ENCODE peak calls at places on chromosomes 13 and 19, in four cellular contexts. One of them, this sample, is unnamed.

GRCh38 chr13:62293081-62293480 is 877.4 kb upstream of the PCDH20 start:
- DNase-seq in heart left ventricle: no peak
- DNase-seq in psoas muscle: no peak
- DNase-seq in Peyer's patch: no peak
- DNase-seq in this sample: no peak

GRCh38 chr13:91157273-91158014 is 190.0 kb upstream of the MIR17HG start:
- DNase-seq in psoas muscle: no peak
- DNase-seq in Peyer's patch: no peak
- DNase-seq in heart left ventricle: no peak
- DNase-seq in this sample: no peak

GRCh38 chr13:40672310-40673060 is 6.0 kb upstream of the FOXO1 start:
- DNase-seq in heart left ventricle: no peak
- DNase-seq in psoas muscle: no peak
- DNase-seq in Peyer's patch: no peak
- DNase-seq in this sample: peak

GRCh38 chr13:26254583-26255102 is 714 bp downstream of the CDK8 start:
- DNase-seq in psoas muscle: peak
- DNase-seq in heart left ventricle: peak
- DNase-seq in Peyer's patch: peak
- DNase-seq in this sample: peak

GRCh38 chr13:113491418-113491883 is 940 bp upstream of the DCUN1D2 start:
- DNase-seq in psoas muscle: peak
- DNase-seq in heart left ventricle: no peak
- DNase-seq in Peyer's patch: no peak
- DNase-seq in this sample: peak

GRCh38 chr13:28059214-28059613 is 41.2 kb downstream of the FLT3 start:
- DNase-seq in psoas muscle: no peak
- DNase-seq in Peyer's patch: peak
- DNase-seq in heart left ventricle: no peak
- DNase-seq in this sample: peak

GRCh38 chr19:48424694-48425219 is 21.0 kb upstream of the GRWD1 start:
- DNase-seq in psoas muscle: no peak
- DNase-seq in Peyer's patch: no peak
- DNase-seq in heart left ventricle: no peak
- DNase-seq in this sample: no peak

GRCh38 chr19:45469132-45469834 is 1.5 kb downstream of the FOSB start:
- DNase-seq in heart left ventricle: peak
- DNase-seq in psoas muscle: peak
- DNase-seq in Peyer's patch: peak
- DNase-seq in this sample: peak

GRCh38 chr19:17441241-17442135 is 7.0 kb downstream of the TMEM221 start:
- DNase-seq in heart left ventricle: no peak
- DNase-seq in psoas muscle: no peak
- DNase-seq in Peyer's patch: no peak
- DNase-seq in this sample: no peak

GRCh38 chr13:48831248-48831647 is 144.5 kb upstream of the FNDC3A start:
- DNase-seq in heart left ventricle: no peak
- DNase-seq in psoas muscle: no peak
- DNase-seq in Peyer's patch: no peak
- DNase-seq in this sample: no peak

GRCh38 chr19:18274303-18274775 is at the start of gene IQCN:
- DNase-seq in Peyer's patch: peak
- DNase-seq in psoas muscle: no peak
- DNase-seq in heart left ventricle: no peak
- DNase-seq in this sample: peak

GRCh38 chr19:30228113-30228725 is 144.0 kb upstream of the ZNF536 start:
- DNase-seq in psoas muscle: no peak
- DNase-seq in heart left ventricle: no peak
- DNase-seq in Peyer's patch: no peak
- DNase-seq in this sample: no peak

GRCh38 chr13:97222934-97223710 is 989 bp downstream of the MBNL2 start:
- DNase-seq in psoas muscle: no peak
- DNase-seq in Peyer's patch: no peak
- DNase-seq in heart left ventricle: no peak
- DNase-seq in this sample: peak

GRCh38 chr13:85286081-85286480 is 513.1 kb downstream of the SLITRK6 start:
- DNase-seq in heart left ventricle: no peak
- DNase-seq in Peyer's patch: no peak
- DNase-seq in psoas muscle: no peak
- DNase-seq in this sample: no peak

GRCh38 chr13:51148952-51149573 is 38.0 kb upstream of the C13orf42 start:
- DNase-seq in Peyer's patch: no peak
- DNase-seq in psoas muscle: no peak
- DNase-seq in heart left ventricle: peak
- DNase-seq in this sample: peak

GRCh38 chr19:2813235-2814160 is 6.2 kb upstream of the ZNF554 start:
- DNase-seq in psoas muscle: no peak
- DNase-seq in heart left ventricle: no peak
- DNase-seq in Peyer's patch: no peak
- DNase-seq in this sample: no peak

GRCh38 chr13:76764429-76764828 is 121.8 kb downstream of the KCTD12 start:
- DNase-seq in psoas muscle: peak
- DNase-seq in heart left ventricle: peak
- DNase-seq in Peyer's patch: peak
- DNase-seq in this sample: no peak

GRCh38 chr13:75223981-75224742 is 257.8 kb downstream of the TBC1D4 start:
- DNase-seq in psoas muscle: no peak
- DNase-seq in heart left ventricle: no peak
- DNase-seq in Peyer's patch: no peak
- DNase-seq in this sample: no peak

GRCh38 chr19:3057275-3057714 is 5.0 kb downstream of the TLE5 start:
- DNase-seq in Peyer's patch: no peak
- DNase-seq in psoas muscle: peak
- DNase-seq in heart left ventricle: peak
- DNase-seq in this sample: no peak

GRCh38 chr19:32674153-32674958 is 624 bp downstream of the ANKRD27 start:
- DNase-seq in psoas muscle: no peak
- DNase-seq in Peyer's patch: no peak
- DNase-seq in heart left ventricle: no peak
- DNase-seq in this sample: no peak

GRCh38 chr19:47228168-47228936 is 2.6 kb downstream of the BBC3 start:
- DNase-seq in heart left ventricle: peak
- DNase-seq in psoas muscle: peak
- DNase-seq in Peyer's patch: peak
- DNase-seq in this sample: no peak

GRCh38 chr19:28736528-28736927 is 476.4 kb downstream of the UQCRFS1 start:
- DNase-seq in heart left ventricle: no peak
- DNase-seq in Peyer's patch: no peak
- DNase-seq in psoas muscle: no peak
- DNase-seq in this sample: no peak

GRCh38 chr13:34459856-34460255 is 482.2 kb upstream of the NBEA start:
- DNase-seq in Peyer's patch: no peak
- DNase-seq in heart left ventricle: no peak
- DNase-seq in psoas muscle: no peak
- DNase-seq in this sample: no peak

GRCh38 chr13:46553521-46553885 is 533 bp downstream of the LRCH1 start:
- DNase-seq in psoas muscle: no peak
- DNase-seq in Peyer's patch: peak
- DNase-seq in heart left ventricle: peak
- DNase-seq in this sample: no peak

GRCh38 chr13:77300176-77301141 is 26.4 kb downstream of the MYCBP2 start:
- DNase-seq in Peyer's patch: peak
- DNase-seq in psoas muscle: no peak
- DNase-seq in heart left ventricle: no peak
- DNase-seq in this sample: no peak

GRCh38 chr19:13906525-13906904 is 514 bp downstream of the CC2D1A start:
- DNase-seq in psoas muscle: no peak
- DNase-seq in heart left ventricle: no peak
- DNase-seq in Peyer's patch: peak
- DNase-seq in this sample: peak

GRCh38 chr19:31560021-31560770 is 211.0 kb upstream of the TSHZ3 start:
- DNase-seq in psoas muscle: no peak
- DNase-seq in Peyer's patch: no peak
- DNase-seq in heart left ventricle: no peak
- DNase-seq in this sample: no peak

GRCh38 chr19:51327066-51327985 is 14.6 kb downstream of the VSIG10L start:
- DNase-seq in heart left ventricle: peak
- DNase-seq in psoas muscle: peak
- DNase-seq in Peyer's patch: peak
- DNase-seq in this sample: peak

GRCh38 chr13:28574617-28575142 is 79.8 kb upstream of the FLT1 start:
- DNase-seq in psoas muscle: no peak
- DNase-seq in heart left ventricle: peak
- DNase-seq in Peyer's patch: peak
- DNase-seq in this sample: peak

GRCh38 chr13:22648325-22648758 is 532.4 kb upstream of the SGCG start:
- DNase-seq in Peyer's patch: no peak
- DNase-seq in heart left ventricle: no peak
- DNase-seq in psoas muscle: no peak
- DNase-seq in this sample: no peak

GRCh38 chr19:45123440-45123850 is 30.5 kb downstream of the PPP1R37 start:
- DNase-seq in heart left ventricle: no peak
- DNase-seq in Peyer's patch: no peak
- DNase-seq in psoas muscle: no peak
- DNase-seq in this sample: no peak

GRCh38 chr19:11986754-11987153 is 21.9 kb downstream of the ZNF763 start:
- DNase-seq in Peyer's patch: no peak
- DNase-seq in psoas muscle: no peak
- DNase-seq in heart left ventricle: no peak
- DNase-seq in this sample: no peak

GRCh38 chr19:51026554-51026831 is at the start of gene KLK11:
- DNase-seq in psoas muscle: no peak
- DNase-seq in Peyer's patch: no peak
- DNase-seq in heart left ventricle: no peak
- DNase-seq in this sample: no peak

GRCh38 chr19:39148939-39149529 is 23.4 kb downstream of the PAK4 start:
- DNase-seq in heart left ventricle: no peak
- DNase-seq in Peyer's patch: no peak
- DNase-seq in psoas muscle: no peak
- DNase-seq in this sample: no peak

GRCh38 chr19:39146686-39147450 is 21.3 kb downstream of the PAK4 start:
- DNase-seq in Peyer's patch: no peak
- DNase-seq in heart left ventricle: no peak
- DNase-seq in psoas muscle: no peak
- DNase-seq in this sample: no peak

GRCh38 chr19:39146091-39146490 is 20.5 kb downstream of the PAK4 start:
- DNase-seq in psoas muscle: no peak
- DNase-seq in heart left ventricle: no peak
- DNase-seq in Peyer's patch: no peak
- DNase-seq in this sample: no peak

GRCh38 chr19:39145180-39145953 is 19.8 kb downstream of the PAK4 start:
- DNase-seq in psoas muscle: no peak
- DNase-seq in heart left ventricle: no peak
- DNase-seq in Peyer's patch: no peak
- DNase-seq in this sample: no peak

GRCh38 chr19:39147480-39147879 is 21.9 kb downstream of the PAK4 start:
- DNase-seq in psoas muscle: no peak
- DNase-seq in Peyer's patch: no peak
- DNase-seq in heart left ventricle: no peak
- DNase-seq in this sample: no peak
- H3K4me3 ChIP-seq in psoas muscle: no peak
- H3K4me3 ChIP-seq in Peyer's patch: no peak
- H3K4me3 ChIP-seq in heart left ventricle: no peak
- H3K4me3 ChIP-seq in this sample: no peak

GRCh38 chr13:59603646-59604045 is 560.1 kb downstream of the DIAPH3 start:
- DNase-seq in psoas muscle: no peak
- DNase-seq in heart left ventricle: no peak
- DNase-seq in Peyer's patch: no peak
- DNase-seq in this sample: no peak

GRCh38 chr13:59607172-59607571 is 556.6 kb downstream of the DIAPH3 start:
- DNase-seq in heart left ventricle: no peak
- DNase-seq in psoas muscle: no peak
- DNase-seq in Peyer's patch: no peak
- DNase-seq in this sample: no peak

GRCh38 chr13:59601993-59602392 is 561.7 kb downstream of the DIAPH3 start:
- DNase-seq in heart left ventricle: no peak
- DNase-seq in psoas muscle: no peak
- DNase-seq in Peyer's patch: no peak
- DNase-seq in this sample: no peak

GRCh38 chr13:59609421-59609820 is 554.3 kb downstream of the DIAPH3 start:
- DNase-seq in psoas muscle: no peak
- DNase-seq in heart left ventricle: no peak
- DNase-seq in Peyer's patch: no peak
- DNase-seq in this sample: no peak

GRCh38 chr13:59607780-59608233 is 555.9 kb downstream of the DIAPH3 start:
- DNase-seq in heart left ventricle: no peak
- DNase-seq in Peyer's patch: no peak
- DNase-seq in psoas muscle: no peak
- DNase-seq in this sample: peak
- H3K4me3 ChIP-seq in heart left ventricle: no peak
- H3K4me3 ChIP-seq in Peyer's patch: no peak
- H3K4me3 ChIP-seq in psoas muscle: no peak
- H3K4me3 ChIP-seq in this sample: no peak

GRCh38 chr19:5961969-5962945 is 15.7 kb downstream of the RANBP3 start:
- DNase-seq in Peyer's patch: peak
- DNase-seq in heart left ventricle: no peak
- DNase-seq in psoas muscle: no peak
- DNase-seq in this sample: peak
- H3K4me3 ChIP-seq in Peyer's patch: peak
- H3K4me3 ChIP-seq in heart left ventricle: peak
- H3K4me3 ChIP-seq in psoas muscle: no peak
- H3K4me3 ChIP-seq in this sample: no peak

GRCh38 chr19:19491321-19492025 is 23.9 kb downstream of the TSSK6 start:
- DNase-seq in heart left ventricle: no peak
- DNase-seq in Peyer's patch: no peak
- DNase-seq in psoas muscle: no peak
- DNase-seq in this sample: no peak

GRCh38 chr19:19488041-19488874 is 27.1 kb downstream of the TSSK6 start:
- DNase-seq in heart left ventricle: peak
- DNase-seq in Peyer's patch: no peak
- DNase-seq in psoas muscle: no peak
- DNase-seq in this sample: peak

GRCh38 chr19:19488875-19489690 is 26.3 kb downstream of the TSSK6 start:
- DNase-seq in Peyer's patch: peak
- DNase-seq in heart left ventricle: peak
- DNase-seq in psoas muscle: peak
- DNase-seq in this sample: peak

GRCh38 chr19:19490247-19490968 is 24.9 kb downstream of the TSSK6 start:
- DNase-seq in psoas muscle: peak
- DNase-seq in heart left ventricle: peak
- DNase-seq in Peyer's patch: peak
- DNase-seq in this sample: peak

GRCh38 chr19:19489804-19490204 is 25.5 kb downstream of the TSSK6 start:
- DNase-seq in Peyer's patch: no peak
- DNase-seq in heart left ventricle: no peak
- DNase-seq in psoas muscle: no peak
- DNase-seq in this sample: no peak
- H3K4me3 ChIP-seq in Peyer's patch: no peak
- H3K4me3 ChIP-seq in heart left ventricle: no peak
- H3K4me3 ChIP-seq in psoas muscle: peak
- H3K4me3 ChIP-seq in this sample: no peak

GRCh38 chr19:1017906-1018305 is 3.0 kb downstream of the TMEM259 start:
- DNase-seq in heart left ventricle: no peak
- DNase-seq in psoas muscle: no peak
- DNase-seq in Peyer's patch: no peak
- DNase-seq in this sample: no peak
- H3K4me3 ChIP-seq in heart left ventricle: no peak
- H3K4me3 ChIP-seq in psoas muscle: peak
- H3K4me3 ChIP-seq in Peyer's patch: peak
- H3K4me3 ChIP-seq in this sample: peak

GRCh38 chr13:106052200-106052767 is 483.2 kb downstream of the EFNB2 start:
- DNase-seq in heart left ventricle: no peak
- DNase-seq in psoas muscle: no peak
- DNase-seq in Peyer's patch: no peak
- DNase-seq in this sample: no peak
- H3K4me3 ChIP-seq in heart left ventricle: no peak
- H3K4me3 ChIP-seq in psoas muscle: no peak
- H3K4me3 ChIP-seq in Peyer's patch: no peak
- H3K4me3 ChIP-seq in this sample: no peak